ENCODE peak calls at places on chromosome 12, in eight cellular contexts. I is astrocyte, F is esophagus muscularis mucosa, Z is adipocyte, D is pancreas, Y is tibial nerve, J is mesenchymal stem cell, C is Peyer's patch. G is an unnamed sample.
A peak's percentile ranks its signal among the peaks of the same experiment; 100 is the strongest.

GRCh38 chr12:72323881-72324280 is 51.7 kb downstream of the TRHDE start:
- DNase-seq in J (peak; percentile 27), D (no peak), Y (no peak), C (no peak), F (no peak), Z (peak; percentile 19), I (peak; percentile 13), G (no peak)

GRCh38 chr12:25960176-25960575 is 1.7 kb downstream of the RASSF8 start:
- DNase-seq in Y (no peak), I (no peak), F (no peak), C (no peak), D (no peak), Z (peak; percentile 63), J (peak; percentile 46), G (no peak)

GRCh38 chr12:76236640-76237039 is 111.6 kb downstream of the BBS10 start:
- DNase-seq in J (peak; percentile 15), Y (no peak), C (no peak), I (peak; percentile 73), F (no peak), Z (no peak), D (no peak), G (no peak)

GRCh38 chr12:113461666-113462065 is 10.0 kb downstream of the LHX5 start:
- DNase-seq in J (peak; percentile 25), Z (peak; percentile 28), D (no peak), I (no peak), F (no peak), C (no peak), Y (no peak), G (peak; percentile 67)

GRCh38 chr12:97982684-97983083 is 520.1 kb downstream of the RMST start:
- DNase-seq in C (no peak), Y (no peak), F (no peak), J (no peak), D (no peak), I (no peak), Z (no peak), G (no peak)

GRCh38 chr12:123905319-123905925 is 67.2 kb downstream of the CCDC92 start:
- DNase-seq in C (peak; percentile 45), I (peak; percentile 59), F (no peak), D (peak; percentile 68), Z (peak; percentile 87), Y (peak; percentile 70), J (peak; percentile 82), G (peak; percentile 56)

GRCh38 chr12:112977641-112978040 is 678 bp upstream of the OAS2 start:
- DNase-seq in D (no peak), I (no peak), C (no peak), J (no peak), F (no peak), Y (no peak), Z (no peak), G (no peak)

GRCh38 chr12:106329231-106329985 is 26.9 kb downstream of the TCP11L2 start:
- DNase-seq in F (no peak), Y (no peak), J (no peak), Z (peak; percentile 52), I (no peak), C (no peak), D (no peak), G (no peak)

GRCh38 chr12:29563636-29564035 is 66.2 kb upstream of the OVCH1 start:
- DNase-seq in D (no peak), Y (no peak), Z (no peak), I (no peak), F (no peak), J (no peak), C (no peak), G (no peak)

GRCh38 chr12:86660488-86661171 is 404.4 kb upstream of the MGAT4C start:
- DNase-seq in J (peak; percentile 60), I (peak; percentile 63), Y (no peak), D (no peak), F (no peak), C (no peak), Z (peak; percentile 47), G (no peak)

GRCh38 chr12:46459111-46459510 is 86.5 kb upstream of the SLC38A2 start:
- DNase-seq in Y (no peak), J (peak; percentile 73), I (peak; percentile 89), F (no peak), D (no peak), Z (peak; percentile 48), C (no peak), G (no peak)

GRCh38 chr12:49897276-49897675 is 6.4 kb downstream of the FAIM2 start:
- DNase-seq in Z (no peak), D (no peak), C (no peak), Y (no peak), I (no peak), F (no peak), J (no peak), G (no peak)

GRCh38 chr12:70249903-70250302 is 6.7 kb downstream of the CNOT2 start:
- DNase-seq in J (no peak), F (no peak), Z (no peak), C (no peak), I (no peak), D (no peak), Y (no peak), G (no peak)

GRCh38 chr12:132536102-132536876 is 46.3 kb downstream of the FBRSL1 start:
- DNase-seq in F (no peak), J (no peak), D (no peak), C (no peak), Z (no peak), Y (no peak), I (no peak), G (no peak)

GRCh38 chr12:44889871-44890270 is 13.8 kb upstream of the NELL2 start:
- DNase-seq in J (no peak), I (no peak), D (no peak), Y (no peak), Z (no peak), F (no peak), C (no peak), G (no peak)

GRCh38 chr12:44296624-44297197 is 460.8 kb downstream of the TMEM117 start:
- DNase-seq in Z (no peak), J (no peak), F (no peak), D (no peak), C (peak; percentile 63), I (no peak), Y (no peak), G (no peak)

GRCh38 chr12:54166543-54167499 is 22.0 kb downstream of the SMUG1 start:
- DNase-seq in F (no peak), I (no peak), Z (no peak), Y (no peak), J (no peak), C (no peak), D (no peak), G (no peak)

GRCh38 chr12:25653487-25654175 is 100.5 kb upstream of the LMNTD1 start:
- DNase-seq in I (no peak), F (no peak), Z (no peak), Y (no peak), D (no peak), C (no peak), J (no peak), G (peak; percentile 3)

GRCh38 chr12:102883204-102883799 is 33.7 kb downstream of the PAH start:
- DNase-seq in J (peak; percentile 5), D (peak; percentile 78), I (no peak), Y (peak; percentile 63), Z (peak; percentile 79), C (peak; percentile 65), F (no peak), G (peak; percentile 33)

GRCh38 chr12:13347241-13348043 is 150.9 kb downstream of the EMP1 start:
- DNase-seq in J (peak; percentile 18), F (no peak), Y (peak; percentile 8), I (peak; percentile 68), C (no peak), Z (peak; percentile 64), D (no peak), G (no peak)

GRCh38 chr12:68587448-68587873 is 23.2 kb upstream of the RAP1B start:
- DNase-seq in Z (no peak), C (no peak), Y (no peak), J (no peak), I (peak; percentile 19), D (no peak), F (no peak), G (peak; percentile 53)

GRCh38 chr12:68591716-68592437 is 18.8 kb upstream of the RAP1B start:
- DNase-seq in Y (no peak), J (no peak), F (no peak), D (no peak), I (no peak), Z (no peak), C (no peak), G (peak; percentile 85)

GRCh38 chr12:68589194-68589593 is 21.5 kb upstream of the RAP1B start:
- DNase-seq in J (no peak), Y (no peak), F (no peak), Z (no peak), I (no peak), D (no peak), C (no peak), G (peak; percentile 61)
- H3K4me1 ChIP-seq in J (no peaks in the 10 kb centered on the region), Y (no peaks in the 10 kb centered on the region), F (no peaks in the 10 kb centered on the region), Z (peaks cover 4% of the 10 kb centered on the region), I (no peaks in the 10 kb centered on the region), D (no peaks in the 10 kb centered on the region), C (no peaks in the 10 kb centered on the region), G (peaks cover 23% of the 10 kb centered on the region)

GRCh38 chr12:100703868-100704267 is 90.7 kb upstream of the ANO4 start:
- DNase-seq in F (no peak), J (no peak), Z (no peak), Y (no peak), I (no peak), C (no peak), D (no peak), G (no peak)
- H3K4me1 ChIP-seq in F (no peaks in the 10 kb centered on the region), J (no peaks in the 10 kb centered on the region), Z (peaks cover 6% of the 10 kb centered on the region), Y (no peaks in the 10 kb centered on the region), I (peaks cover 8% of the 10 kb centered on the region), C (no peaks in the 10 kb centered on the region), D (no peaks in the 10 kb centered on the region), G (no peaks in the 10 kb centered on the region)

GRCh38 chr12:104134882-104135281 is 3.1 kb downstream of the NFYB start:
- DNase-seq in I (no peak), Z (no peak), C (no peak), F (no peak), Y (no peak), D (no peak), J (no peak), G (no peak)
- H3K4me1 ChIP-seq in I (peaks cover 30% of the 10 kb centered on the region), Z (peaks cover 38% of the 10 kb centered on the region), C (peaks cover 10% of the 10 kb centered on the region), F (peaks cover 85% of the 10 kb centered on the region), Y (peaks cover 83% of the 10 kb centered on the region), D (peaks cover 26% of the 10 kb centered on the region), J (peaks cover 10% of the 10 kb centered on the region), G (peaks cover 31% of the 10 kb centered on the region)

DNA sequence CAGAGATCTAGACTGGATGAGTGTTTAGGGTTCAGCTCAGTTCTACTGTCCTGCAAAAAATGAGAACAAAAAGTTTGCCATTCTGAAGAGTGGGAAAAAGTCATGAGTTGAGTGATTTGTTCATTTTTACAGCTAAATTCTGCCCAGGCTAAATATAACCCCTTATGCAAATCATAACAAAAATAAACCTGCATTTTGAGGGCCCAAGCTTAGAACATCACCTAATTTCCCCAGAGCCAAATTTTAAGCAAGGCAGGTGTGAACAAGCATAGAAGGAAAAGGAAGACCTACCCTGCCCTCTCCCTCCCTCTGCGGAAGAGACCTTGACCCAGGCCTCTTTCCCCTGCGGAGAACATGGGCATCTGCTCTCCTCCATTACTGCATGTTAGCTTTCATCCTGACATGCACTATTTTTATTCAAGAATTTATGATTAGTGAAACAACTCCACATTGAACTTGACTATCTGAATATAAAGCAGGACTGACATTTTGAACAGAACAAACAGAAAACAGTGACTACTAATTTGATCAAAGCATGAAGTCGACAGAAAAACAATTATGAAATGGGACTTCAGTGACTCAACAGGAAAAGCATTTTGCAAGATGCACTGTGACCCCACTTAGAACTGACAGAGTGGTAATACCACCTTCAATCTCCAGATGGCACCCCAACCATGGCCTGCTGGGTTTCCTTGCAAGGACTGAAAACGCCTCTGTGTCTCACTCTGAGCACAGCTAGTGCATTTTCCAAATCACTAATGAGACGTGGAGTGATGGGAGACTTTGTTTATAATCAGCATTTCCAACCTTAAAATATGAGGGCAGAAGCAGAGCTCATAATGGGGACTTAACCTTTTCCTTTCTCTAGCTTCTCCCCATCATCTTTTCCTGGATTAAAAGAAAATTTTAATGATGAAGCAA is 30.9 kb upstream of the SELPLG start:
- DNase-seq in I (peak; percentile 87), F (peak; percentile 97), C (peak; percentile 66), J (peak; percentile 97), D (peak; percentile 89), Y (peak; percentile 98), Z (peak; percentile 97), G (peak; percentile 92)
- H3K4me1 ChIP-seq in I (peaks cover 39% of the 10 kb centered on the region), F (peaks cover 78% of the 10 kb centered on the region), C (peaks cover 22% of the 10 kb centered on the region), J (peaks cover 9% of the 10 kb centered on the region), D (peaks cover 6% of the 10 kb centered on the region), Y (peaks cover 80% of the 10 kb centered on the region), Z (peaks cover 77% of the 10 kb centered on the region), G (peaks cover 83% of the 10 kb centered on the region)

G was measured in OCI-LY7.